ENCODE peak calls at places on chromosomes 7 and 10, in ten cellular contexts. I is fibroblast of lung; A is EL; Y is NCI-H446 treated with DMSO at 0.1 percent for 48 hours; W is stimulated activated CD8-positive, alpha-beta memory T cell treated with anti-CD3 and anti-CD28 coated beads, Interleukin-2, amount 100 ng/mL, for 1 hour; K is NCI-H460; C is T-helper 9 cell; Q is HL-60; J is mucosa of descending colon; R is NCI-H1105 treated with DMSO at 0.1 percent for 48 hours. D is an unnamed sample.

GRCh38 chr10:3791974-3792633 is 7.1 kb upstream of the KLF6 start:
- DNase-seq in I (peak), A (peak), Y (no peak), W (no peak), K (no peak), C (no peak), Q (no peak), J (no peak), R (no peak), D (no peak)

GRCh38 chr10:8033812-8034665 is 20.4 kb upstream of the GATA3 start:
- DNase-seq in I (no peak), A (no peak), Y (no peak), W (no peak), K (no peak), C (no peak), Q (no peak), J (no peak), R (no peak), D (no peak)

GRCh38 chr10:129740532-129741279 is 223.4 kb downstream of the EBF3 start:
- DNase-seq in I (no peak), A (no peak), Y (no peak), W (no peak), K (no peak), C (no peak), Q (no peak), J (peak), R (no peak), D (no peak)

GRCh38 chr10:78780551-78780961 is 288.2 kb upstream of the ZMIZ1 start:
- DNase-seq in I (no peak), A (no peak), Y (no peak), W (no peak), K (no peak), C (no peak), Q (no peak), J (no peak), R (no peak), D (no peak)

GRCh38 chr7:49596701-49597491 is 176.5 kb upstream of the VWC2 start:
- DNase-seq in I (no peak), A (no peak), Y (no peak), W (no peak), K (no peak), C (no peak), Q (no peak), J (no peak), R (no peak), D (no peak)

GRCh38 chr7:48096273-48096672 is 7.2 kb downstream of the UPP1 start:
- DNase-seq in I (no peak), A (no peak), Y (no peak), W (no peak), K (no peak), C (no peak), Q (no peak), J (no peak), R (no peak), D (no peak)

GRCh38 chr7:89001306-89001705 is 205.8 kb upstream of the TEX47 start:
- DNase-seq in I (no peak), A (no peak), Y (no peak), W (no peak), K (no peak), C (no peak), Q (no peak), J (no peak), R (no peak), D (no peak)

GRCh38 chr10:4474829-4475228 is 351.2 kb upstream of the AKR1E2 start:
- DNase-seq in I (peak), A (no peak), Y (no peak), W (no peak), K (no peak), C (no peak), Q (no peak), J (no peak), R (no peak), D (no peak)

GRCh38 chr7:74190259-74190658 is 16.1 kb downstream of the EIF4H start:
- DNase-seq in I (no peak), A (no peak), Y (no peak), W (no peak), K (no peak), C (no peak), Q (no peak), J (no peak), R (no peak), D (no peak)